ENCODE peak calls at places on chromosomes 6 and 20, in five cellular contexts. F is WTC11, G is cardiac fibroblast, E is brain microvascular endothelial cell, J is astrocyte of the spinal cord. X is an unnamed sample.

GRCh38 chr20:50303573-50304500 is 113.2 kb downstream of the CEBPB start:
- DNase-seq in F (no peak), G (peak), E (peak), J (peak), X (no peak)

GRCh38 chr6:33621396-33622388 is 570 bp downstream of the ITPR3 start:
- DNase-seq in F (peak), G (peak), E (no peak), J (no peak), X (no peak)

GRCh38 chr6:2441881-2442475 is 196.6 kb upstream of the GMDS start:
- DNase-seq in F (no peak), G (peak), E (no peak), J (no peak), X (no peak)

GRCh38 chr6:26205625-26206574 is 118.7 kb downstream of the HFE start:
- DNase-seq in F (no peak), G (peak), E (peak), J (peak), X (no peak)

GRCh38 chr6:1322725-1323219 is 10.9 kb downstream of the FOXQ1 start:
- DNase-seq in F (no peak), G (peak), E (no peak), J (peak), X (no peak)

GRCh38 chr6:85449388-85449817 is 480 bp upstream of the NT5E start:
- DNase-seq in F (no peak), G (peak), E (peak), J (peak), X (peak)

GRCh38 chr6:132400641-132401119 is 595 bp downstream of the MOXD1 start:
- DNase-seq in F (peak), G (peak), E (no peak), J (no peak), X (no peak)

GRCh38 chr6:36368921-36369880 is 18.3 kb downstream of the ETV7 start:
- DNase-seq in F (no peak), G (peak), E (peak), J (peak), X (no peak)

GRCh38 chr20:33162753-33163152 is 5.2 kb upstream of the BPIFA2 start:
- DNase-seq in F (no peak), G (no peak), E (no peak), J (no peak), X (no peak)

X was measured in CD4-positive, alpha-beta memory T cell.